ENCODE peak calls at places on chromosomes 12 and 14, in five cellular contexts. G is hepatocyte, S is HCT116, H is GM23248, O is neural progenitor cell. I is an unnamed sample. For H4K20me1, the result is how much of the 10 kb centered on the place peaks cover.

GRCh38 chr12:46874642-46875041 is 48.8 kb upstream of the SLC38A4 start:
- DNase-seq in G (no peak), S (no peak), H (peak), O (no peak), I (no peak)

GRCh38 chr14:39055786-39056474 is 47.1 kb downstream of the SEC23A start:
- DNase-seq in G (no peak), S (peak), H (no peak), O (peak), I (no peak)

GRCh38 chr12:40058721-40059190 is 47.1 kb downstream of the SLC2A13 start:
- DNase-seq in G (peak), S (no peak), H (peak), O (no peak), I (no peak)

GRCh38 chr12:71160585-71160984 is 2.8 kb upstream of the TSPAN8 start:
- DNase-seq in G (peak), S (no peak), H (no peak), O (no peak), I (peak)

GRCh38 chr12:117140397-117141096 is 41.3 kb upstream of the TESC start:
- DNase-seq in G (no peak), S (no peak), H (no peak), O (no peak), I (peak)

GRCh38 chr14:73742520-73743238 is 28.5 kb upstream of the PNMA1 start:
- DNase-seq in G (no peak), S (no peak), H (no peak), O (no peak), I (no peak)

GRCh38 chr12:129696952-129697351 is 206.9 kb downstream of the TMEM132D start:
- DNase-seq in G (no peak), S (no peak), H (no peak), O (no peak), I (no peak)

GRCh38 chr12:124508323-124509096 is 58.9 kb downstream of the NCOR2 start:
- DNase-seq in G (no peak), S (no peak), H (peak), O (no peak), I (no peak)

GRCh38 chr14:29529418-29529817 is 398.2 kb downstream of the PRKD1 start:
- DNase-seq in G (peak), S (no peak), H (peak), O (peak), I (peak)

GRCh38 chr14:105486974-105487448 is 325 bp downstream of the CRIP1 start:
- DNase-seq in G (no peak), S (no peak), H (no peak), O (peak), I (no peak)

GRCh38 chr14:50762001-50762930 is 68.7 kb downstream of the NIN start:
- DNase-seq in G (no peak), S (no peak), H (peak), O (no peak), I (peak)

GRCh38 chr12:95863337-95863736 is 4.6 kb downstream of the SNRPF start:
- DNase-seq in G (no peak), S (no peak), H (no peak), O (no peak), I (no peak)

DNA sequence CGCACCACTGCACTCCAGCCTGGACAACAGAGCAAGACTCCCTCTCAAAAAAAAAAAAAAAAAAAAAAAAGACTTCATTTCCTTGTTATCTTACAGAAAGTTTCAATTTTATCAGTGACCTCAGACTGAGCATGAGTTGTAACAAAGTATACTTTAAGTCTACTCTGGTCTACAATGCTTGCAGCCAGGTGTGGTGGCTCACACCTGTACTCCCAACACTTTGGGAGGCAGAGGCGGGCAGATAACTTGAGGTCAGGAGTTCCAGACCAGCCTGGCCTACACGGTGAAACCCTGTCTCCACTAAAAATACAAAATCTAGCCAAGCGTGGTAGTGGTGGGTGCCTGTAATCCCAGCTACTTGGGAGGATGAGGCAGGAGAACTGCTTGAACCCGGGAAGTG is 18.0 kb downstream of the HNRNPC start:
- DNase-seq in G (no peak), S (no peak), H (no peak), O (no peak), I (no peak)
- H4K20me1 ChIP-seq in G (half or more), S (half or more), H (under half), O (half or more), I (half or more)

DNA sequence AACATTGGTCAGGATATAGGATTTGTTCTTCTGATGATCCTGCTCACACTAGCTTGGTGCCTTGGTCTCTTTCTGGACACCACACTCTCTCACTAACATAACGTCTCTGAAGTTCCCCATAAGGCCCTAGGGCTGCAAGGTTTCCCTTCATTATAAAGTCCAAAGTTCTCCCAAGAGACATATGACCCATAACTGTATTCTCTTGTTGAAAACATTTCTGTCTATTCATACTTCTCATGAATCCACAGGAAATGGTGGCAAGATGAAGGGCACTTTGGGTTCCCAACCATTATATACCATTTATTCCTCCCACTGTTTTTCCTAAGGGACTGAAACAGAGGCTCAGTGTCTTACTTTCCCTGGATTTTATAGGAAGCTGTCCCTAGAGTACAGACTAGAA is 37.1 kb upstream of the KITLG start:
- DNase-seq in G (no peak), S (no peak), H (no peak), O (no peak), I (no peak)
- H2AFZ ChIP-seq in G (no peak), S (no peak), H (no peak), O (no peak), I (no peak)

DNA sequence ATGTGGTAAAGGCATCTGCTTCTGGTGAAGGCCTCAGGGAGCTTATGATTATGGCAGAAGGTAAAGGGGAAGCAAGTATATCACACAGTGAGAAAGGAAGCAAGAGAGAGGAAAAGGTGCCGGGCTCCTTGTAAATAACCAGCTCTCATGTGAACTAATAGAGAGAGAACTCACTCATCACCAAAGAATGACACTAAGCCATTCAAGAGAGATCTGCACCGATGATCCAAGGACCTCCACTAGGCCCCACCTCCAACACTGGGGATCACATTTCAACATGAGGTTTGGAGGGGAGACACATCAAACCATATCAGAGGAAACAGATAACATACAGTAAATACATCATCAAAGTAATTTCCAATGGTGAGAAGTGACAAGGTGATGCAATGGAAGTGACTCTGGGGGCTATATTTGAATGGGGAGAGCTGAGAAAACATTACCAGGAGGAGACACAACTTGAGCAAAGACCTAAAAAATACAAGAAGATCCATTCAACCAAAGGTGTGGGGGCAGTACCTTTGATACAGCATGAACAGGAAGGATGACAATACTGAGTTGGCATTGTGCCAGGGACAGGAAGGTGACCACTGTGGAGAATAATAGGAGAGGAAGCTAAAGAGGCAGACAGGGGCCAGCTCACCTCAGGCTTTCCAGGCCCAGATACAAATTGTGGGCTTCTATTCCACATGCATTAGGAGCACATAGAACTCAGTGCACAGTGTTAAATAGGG is 134.4 kb upstream of the GRIP1 start:
- DNase-seq in G (no peak), S (no peak), H (no peak), O (no peak), I (peak)
- TF ChIP-seq EZH2phosphoT487 in G (no peak), S (no peak), H (no peak), O (no peak), I (no peak)

DNA sequence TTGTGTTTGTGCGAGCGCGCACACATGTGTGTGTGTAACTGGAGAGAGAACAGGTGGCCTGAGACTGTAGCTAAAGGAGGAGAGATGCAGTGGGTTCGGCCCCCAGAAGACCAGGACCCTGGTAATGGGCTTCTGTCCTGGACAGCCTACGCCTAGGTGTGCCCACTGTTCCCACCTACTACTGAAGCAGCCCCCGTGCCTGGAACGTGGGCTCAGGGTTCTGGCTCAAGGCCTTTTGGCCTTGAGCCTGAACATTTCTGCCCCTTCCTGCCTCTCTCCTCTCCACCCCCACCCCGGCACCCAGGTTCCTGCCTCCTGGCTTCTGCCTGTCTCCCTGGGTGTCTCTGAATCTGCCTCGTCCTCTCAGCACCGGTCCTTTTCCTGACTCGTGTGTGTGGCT is 1.5 kb upstream of the NXPH4 start:
- DNase-seq in G (no peak), S (no peak), H (no peak), O (no peak), I (no peak)
- H4K20me1 ChIP-seq in G (under half), S (under half), H (under half), O (half or more), I (under half)

GRCh38 chr14:52922059-52922458 is 28.8 kb downstream of the FERMT2 start:
- DNase-seq in G (no peak), S (no peak), H (no peak), O (no peak), I (no peak)
- H2AFZ ChIP-seq in G (no peak), S (no peak), H (no peak), O (no peak), I (no peak)

DNA sequence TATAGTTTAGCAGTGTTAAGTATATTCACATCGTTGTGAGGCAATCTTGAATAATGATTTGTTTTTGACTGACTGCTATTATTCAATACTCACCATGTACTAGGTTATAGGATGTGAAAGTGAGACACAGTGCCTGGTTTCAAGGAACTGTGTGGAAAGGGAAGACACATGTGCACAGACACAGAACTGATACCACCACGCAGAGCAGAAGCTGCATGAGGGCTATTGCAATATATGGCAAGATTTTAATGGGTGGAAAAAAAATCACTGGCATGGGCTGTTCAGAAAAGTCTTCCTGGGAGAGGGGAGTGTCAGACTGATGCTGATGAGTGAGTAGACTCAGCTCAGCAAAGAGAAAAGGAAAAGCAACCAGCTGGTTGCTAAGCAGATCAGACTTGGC is 10.4 kb downstream of the SLC7A8 start:
- DNase-seq in G (no peak), S (no peak), H (no peak), O (no peak), I (no peak)
- TF ChIP-seq EZH2phosphoT487 in G (no peak), S (no peak), H (no peak), O (no peak), I (no peak)